ENCODE peak calls at places on chromosomes 16 and 17, in eight cellular contexts. F is IMR-90, S is uterus, P is bronchial epithelial cell, J is type B pancreatic cell, I is WERI-Rb-1, R is WTC11, U is thoracic aorta. Q is an unnamed sample.
A peak's percentile ranks its signal among the peaks of the same experiment; 100 is the strongest.

GRCh38 chr17:13634001-13634400 is 32.3 kb upstream of the HS3ST3A1 start:
- DNase-seq in U (no peak), P (no peak), F (peak; percentile 15), S (no peak), R (no peak), I (no peak), J (no peak), Q (no peak)

GRCh38 chr17:57207396-57207795 is 48.9 kb upstream of the MSI2 start:
- DNase-seq in F (no peak), S (no peak), R (no peak), J (no peak), U (no peak), I (no peak), P (no peak), Q (no peak)

GRCh38 chr17:7884581-7885356 is 3.8 kb upstream of the CHD3 start:
- DNase-seq in S (peak; percentile 35), F (no peak), J (no peak), I (no peak), U (no peak), P (no peak), R (no peak), Q (peak; percentile 25)

GRCh38 chr17:59451706-59452105 is 113.7 kb upstream of the DHX40 start:
- DNase-seq in F (peak; percentile 77), S (no peak), I (no peak), U (no peak), J (no peak), P (peak; percentile 90), R (no peak), Q (no peak)

GRCh38 chr17:50534222-50534978 is 1.9 kb downstream of the EPN3 start:
- DNase-seq in P (peak; percentile 85), R (peak; percentile 58), U (no peak), F (no peak), S (no peak), I (no peak), J (no peak), Q (no peak)

GRCh38 chr17:72931163-72931562 is 161.3 kb downstream of the SLC39A11 start:
- DNase-seq in S (no peak), I (no peak), P (no peak), F (no peak), U (no peak), R (no peak), J (no peak), Q (peak; percentile 47)

GRCh38 chr16:2428787-2429036 is 535 bp upstream of the CCNF start:
- DNase-seq in J (no peak), R (no peak), U (no peak), F (no peak), S (no peak), P (no peak), I (no peak), Q (no peak)

GRCh38 chr17:2237521-2237921 is 66.1 kb downstream of the SMG6 start:
- DNase-seq in R (no peak), P (no peak), J (no peak), F (no peak), I (no peak), U (no peak), S (peak; percentile 68), Q (no peak)

GRCh38 chr16:81035975-81036750 is 521 bp downstream of the ATMIN start:
- DNase-seq in F (peak; percentile 11), U (no peak), R (peak; percentile 54), P (peak; percentile 10), J (no peak), S (no peak), I (peak; percentile 10), Q (peak; percentile 64)

GRCh38 chr16:67987460-67988160 is 7.3 kb upstream of the DPEP3 start:
- DNase-seq in J (no peak), U (no peak), R (no peak), S (no peak), F (no peak), P (peak; percentile 40), I (no peak), Q (no peak)

DNA sequence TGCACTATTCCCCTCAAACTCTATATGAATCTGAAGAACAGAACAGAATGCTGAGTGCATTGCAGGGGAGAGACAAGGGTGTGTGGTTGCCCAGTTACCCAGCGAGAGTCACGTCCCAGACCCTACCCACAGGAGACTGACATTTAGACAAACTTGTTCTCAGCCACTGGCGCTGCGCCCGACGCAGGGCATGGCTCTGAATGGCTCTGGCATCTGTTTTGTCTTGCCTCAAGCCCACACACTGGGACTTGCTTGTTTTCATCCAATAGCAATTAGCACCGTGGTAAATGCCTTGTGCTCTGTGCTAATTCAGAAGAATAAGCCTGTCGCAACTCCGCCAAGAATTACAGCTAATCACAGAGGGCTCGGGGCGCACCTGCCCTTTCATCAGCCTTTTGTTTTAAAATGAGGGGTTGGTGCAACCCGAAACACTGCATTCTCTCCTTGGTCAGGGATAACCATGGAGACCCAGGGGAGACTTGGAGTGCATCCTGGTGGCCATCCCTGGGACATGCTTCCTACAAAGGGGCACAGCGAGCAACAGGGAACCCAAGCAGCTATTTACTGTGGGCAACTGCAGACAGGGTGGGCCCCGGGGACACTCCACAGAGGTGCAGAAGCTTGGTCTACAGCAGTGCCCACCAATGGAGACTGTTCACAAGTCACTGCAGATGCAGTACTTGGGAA is 220.5 kb upstream of the ZFHX3 start:
- DNase-seq in J (no peak), I (no peak), P (no peak), F (peak; percentile 16), S (peak; percentile 20), R (peak; percentile 50), U (no peak), Q (no peak)
- TF ChIP-seq CTCF in J (peak; percentile 58), I (peak; percentile 44), P (no peak), F (peak; percentile 25), S (no peak), R (no peak), U (no peak), Q (no peak)

GRCh38 chr17:78412403-78412802 is 34.0 kb downstream of the PGS1 start:
- DNase-seq in F (peak; percentile 36), J (no peak), S (no peak), I (no peak), U (no peak), R (no peak), P (no peak), Q (no peak)
- TF ChIP-seq CTCF in F (peak; percentile 37), J (peak; percentile 63), S (no peak), I (peak; percentile 82), U (no peak), R (no peak), P (peak; percentile 49), Q (peak; percentile 43)

GRCh38 chr17:78202666-78203065 is 11.4 kb upstream of the BIRC5 start:
- DNase-seq in P (no peak), R (no peak), F (no peak), J (no peak), I (no peak), S (no peak), U (no peak), Q (no peak)

GRCh38 chr17:78206298-78206697 is 7.8 kb upstream of the BIRC5 start:
- DNase-seq in J (no peak), I (no peak), S (no peak), R (no peak), F (no peak), U (no peak), P (no peak), Q (no peak)

GRCh38 chr17:78204387-78205123 is 9.5 kb upstream of the BIRC5 start:
- DNase-seq in J (no peak), I (no peak), U (no peak), P (no peak), F (no peak), R (no peak), S (no peak), Q (no peak)

GRCh38 chr17:78208486-78208885 is 5.6 kb upstream of the BIRC5 start:
- DNase-seq in F (no peak), S (no peak), P (no peak), I (no peak), J (no peak), U (no peak), R (no peak), Q (no peak)

DNA sequence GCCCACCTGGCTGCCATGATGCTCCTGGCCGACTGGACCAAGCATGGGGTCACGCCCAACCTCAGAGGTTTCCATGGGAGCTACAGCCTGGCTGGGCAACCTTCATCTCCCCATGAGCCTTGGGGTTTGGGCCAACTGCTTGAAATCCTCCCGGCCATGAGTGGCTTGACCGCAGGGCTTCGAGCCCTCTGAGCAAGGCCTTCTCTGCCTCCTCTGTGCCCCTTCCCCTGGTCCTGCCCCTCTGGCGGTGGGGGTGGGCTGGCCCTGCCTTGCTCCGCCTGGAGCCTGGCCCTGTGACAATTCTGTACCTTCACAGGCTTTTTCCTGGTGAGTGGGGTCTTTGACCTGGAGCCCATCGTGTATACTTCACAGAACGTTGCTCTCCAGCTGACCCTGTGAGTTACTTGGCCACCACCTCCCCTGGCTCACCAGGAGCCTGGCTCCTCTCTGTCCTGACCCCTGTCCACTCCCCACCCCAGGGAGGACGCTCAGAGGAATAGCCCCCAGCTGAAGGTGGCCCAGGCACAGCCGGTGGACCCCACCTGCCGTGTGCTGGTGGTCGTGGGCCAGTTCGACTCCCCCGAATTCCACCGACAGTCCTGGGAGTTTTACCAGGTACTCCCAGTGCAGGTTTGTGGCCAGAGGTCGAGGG is 8.8 kb upstream of the BIRC5 start:
- DNase-seq in U (no peak), P (no peak), S (no peak), I (no peak), R (no peak), J (no peak), F (no peak), Q (no peak)
- TF ChIP-seq CTCF in U (no peak), P (no peak), S (no peak), I (no peak), R (no peak), J (no peak), F (no peak), Q (no peak)

GRCh38 chr17:15651583-15652110 is 32.1 kb upstream of the FBXW10B start:
- DNase-seq in I (peak; percentile 25), R (peak; percentile 42), S (peak; percentile 91), J (peak; percentile 83), U (peak; percentile 91), P (peak; percentile 98), F (peak; percentile 99), Q (peak; percentile 45)
- TF ChIP-seq CTCF in I (no peak), R (no peak), S (no peak), J (no peak), U (no peak), P (no peak), F (no peak), Q (no peak)

Q was measured in GM10248.